ENCODE peak calls at places on chromosomes 16 and 17, in ten cellular contexts. G is right atrium auricular region; F is AG04450; K is heart right ventricle; L is right cardiac atrium; C is heart left ventricle; A is CD8-positive, alpha-beta memory T cell; O is fibroblast of lung; Z is esophagus muscularis mucosa; Q is SK-N-SH. Y is an unnamed sample.

GRCh38 chr16:4796982-4797804 is 2.0 kb downstream of the SMIM22 start:
- DNase-seq in G (no peak), F (no peak), K (no peak), L (no peak), C (no peak), A (no peak), O (no peak), Z (no peak), Q (no peak), Y (no peak)

GRCh38 chr16:48384982-48385271 is 286 bp downstream of the SIAH1 start:
- DNase-seq in G (no peak), F (no peak), K (no peak), L (peak), C (peak), A (no peak), O (no peak), Z (no peak), Q (no peak), Y (no peak)

GRCh38 chr16:14249291-14250032 is 178.3 kb downstream of the MRTFB start:
- DNase-seq in G (peak), F (no peak), K (no peak), L (no peak), C (no peak), A (peak), O (peak), Z (peak), Q (peak), Y (no peak)

GRCh38 chr17:58632324-58633314 is 59.2 kb downstream of the TEX14 start:
- DNase-seq in G (no peak), F (no peak), K (no peak), L (no peak), C (no peak), A (no peak), O (no peak), Z (no peak), Q (no peak), Y (no peak)

GRCh38 chr16:66983033-66983432 is 5.4 kb upstream of the CES4A start:
- DNase-seq in G (no peak), F (no peak), K (no peak), L (no peak), C (no peak), A (no peak), O (no peak), Z (no peak), Q (no peak), Y (no peak)

GRCh38 chr17:55273579-55274370 is 9.0 kb downstream of the HLF start:
- DNase-seq in G (no peak), F (no peak), K (peak), L (peak), C (peak), A (no peak), O (no peak), Z (no peak), Q (peak), Y (peak)

GRCh38 chr16:48462146-48462740 is 77.0 kb upstream of the SIAH1 start:
- DNase-seq in G (no peak), F (no peak), K (no peak), L (no peak), C (no peak), A (no peak), O (no peak), Z (no peak), Q (no peak), Y (peak)

GRCh38 chr17:67633751-67634191 is 84.0 kb upstream of the NOL11 start:
- DNase-seq in G (no peak), F (no peak), K (peak), L (peak), C (peak), A (no peak), O (peak), Z (no peak), Q (no peak), Y (no peak)

GRCh38 chr16:48381201-48381600 is 4.0 kb downstream of the SIAH1 start:
- DNase-seq in G (no peak), F (no peak), K (no peak), L (no peak), C (no peak), A (no peak), O (peak), Z (no peak), Q (no peak), Y (no peak)

GRCh38 chr16:28876016-28876659 is 2.1 kb upstream of the ATP2A1 start:
- DNase-seq in G (no peak), F (no peak), K (no peak), L (peak), C (no peak), A (no peak), O (no peak), Z (no peak), Q (no peak), Y (no peak)

GRCh38 chr17:81926451-81927144 is 937 bp downstream of the MAFG start:
- DNase-seq in G (peak), F (peak), K (peak), L (peak), C (peak), A (peak), O (peak), Z (peak), Q (peak), Y (no peak)

GRCh38 chr17:43983515-43984411 is 20.7 kb upstream of the NAGS start:
- DNase-seq in G (no peak), F (no peak), K (peak), L (peak), C (peak), A (no peak), O (no peak), Z (peak), Q (peak), Y (no peak)

GRCh38 chr17:64150237-64151015 is 20.5 kb upstream of the ERN1 start:
- DNase-seq in G (peak), F (no peak), K (no peak), L (peak), C (no peak), A (no peak), O (peak), Z (no peak), Q (no peak), Y (no peak)

GRCh38 chr16:19517424-19518089 is 4.3 kb downstream of the GDE1 start:
- DNase-seq in G (no peak), F (no peak), K (no peak), L (no peak), C (no peak), A (no peak), O (peak), Z (no peak), Q (no peak), Y (peak)

GRCh38 chr16:88649195-88649923 is 1.5 kb downstream of the CYBA start:
- DNase-seq in G (no peak), F (no peak), K (no peak), L (peak), C (peak), A (no peak), O (no peak), Z (no peak), Q (no peak), Y (no peak)

GRCh38 chr16:86786338-86786737 is 208.0 kb downstream of the FOXL1 start:
- DNase-seq in G (no peak), F (no peak), K (no peak), L (no peak), C (no peak), A (no peak), O (no peak), Z (no peak), Q (no peak), Y (no peak)

GRCh38 chr16:27698746-27699145 is 148.8 kb downstream of the KATNIP start:
- DNase-seq in G (no peak), F (no peak), K (no peak), L (no peak), C (no peak), A (no peak), O (no peak), Z (no peak), Q (no peak), Y (no peak)

GRCh38 chr16:70646260-70647241 is at the start of gene IL34:
- DNase-seq in G (no peak), F (no peak), K (no peak), L (peak), C (no peak), A (no peak), O (no peak), Z (no peak), Q (peak), Y (no peak)

GRCh38 chr17:61362396-61362795 is 37.2 kb upstream of the TBX2 start:
- DNase-seq in G (no peak), F (no peak), K (no peak), L (no peak), C (no peak), A (no peak), O (no peak), Z (no peak), Q (no peak), Y (no peak)

GRCh38 chr16:1745181-1745899 is 26.0 kb downstream of the NME3 start:
- DNase-seq in G (no peak), F (peak), K (no peak), L (no peak), C (no peak), A (no peak), O (no peak), Z (no peak), Q (no peak), Y (no peak)

GRCh38 chr16:81511371-81511770 is 66.8 kb downstream of the CMIP start:
- DNase-seq in G (no peak), F (peak), K (no peak), L (no peak), C (no peak), A (no peak), O (peak), Z (no peak), Q (no peak), Y (no peak)

GRCh38 chr17:13581925-13582324 is 19.8 kb downstream of the HS3ST3A1 start:
- DNase-seq in G (no peak), F (no peak), K (no peak), L (no peak), C (no peak), A (no peak), O (peak), Z (no peak), Q (no peak), Y (no peak)
- H3K27ac ChIP-seq in G (no peak), F (no peak), K (no peak), L (no peak), C (no peak), A (no peak), O (peak), Z (no peak), Q (peak), Y (no peak)

GRCh38 chr16:72891291-72892227 is 156.4 kb downstream of the ZFHX3 start:
- DNase-seq in G (no peak), F (no peak), K (no peak), L (no peak), C (no peak), A (no peak), O (no peak), Z (no peak), Q (no peak), Y (no peak)
- H3K27ac ChIP-seq in G (no peak), F (no peak), K (no peak), L (no peak), C (no peak), A (no peak), O (no peak), Z (no peak), Q (no peak), Y (no peak)

GRCh38 chr16:71748226-71748625 is 23.7 kb upstream of the PHLPP2 start:
- DNase-seq in G (no peak), F (no peak), K (no peak), L (no peak), C (no peak), A (no peak), O (no peak), Z (no peak), Q (no peak), Y (no peak)
- H3K27ac ChIP-seq in G (no peak), F (no peak), K (no peak), L (no peak), C (no peak), A (no peak), O (no peak), Z (no peak), Q (no peak), Y (no peak)

GRCh38 chr17:16584273-16584995 is 15.4 kb upstream of the ZNF287 start:
- DNase-seq in G (peak), F (peak), K (peak), L (peak), C (peak), A (peak), O (peak), Z (peak), Q (peak), Y (peak)
- H3K27ac ChIP-seq in G (peak), F (no peak), K (peak), L (no peak), C (peak), A (no peak), O (no peak), Z (peak), Q (no peak), Y (no peak)

DNA sequence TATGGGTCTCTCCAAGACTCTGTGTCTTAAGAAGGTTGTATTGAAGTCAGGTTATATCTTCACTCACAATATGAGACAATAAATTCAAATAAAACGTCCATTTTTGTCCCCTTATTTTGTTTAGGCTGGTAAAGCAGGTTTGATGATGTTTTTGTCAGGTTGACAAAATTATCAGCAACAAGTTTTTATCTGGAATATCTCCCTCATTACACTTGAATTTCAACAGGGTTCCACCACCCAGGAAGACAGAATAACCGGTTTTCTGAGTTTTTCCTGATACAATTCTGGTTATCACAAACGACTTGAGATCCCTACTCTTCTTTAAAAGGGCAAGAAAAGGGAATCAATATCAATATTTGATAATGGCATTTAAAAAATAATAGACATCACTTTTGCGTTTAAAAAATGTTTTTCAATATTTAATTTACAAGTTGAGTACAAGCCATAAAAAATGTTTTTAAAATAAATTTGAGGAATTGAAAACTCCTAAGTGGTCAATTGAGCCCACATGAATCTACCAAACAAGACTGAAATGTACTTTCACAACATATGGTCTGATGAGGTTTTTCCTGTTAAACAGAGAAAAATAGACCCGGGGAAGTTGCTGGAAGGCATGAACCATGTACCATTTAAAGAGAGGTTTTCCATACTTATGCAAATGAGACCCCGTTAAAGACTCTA is 1.4 kb upstream of the ATP6V0A1 start:
- DNase-seq in G (no peak), F (no peak), K (no peak), L (no peak), C (no peak), A (no peak), O (no peak), Z (no peak), Q (no peak), Y (no peak)
- H3K27ac ChIP-seq in G (peak), F (no peak), K (peak), L (no peak), C (peak), A (peak), O (no peak), Z (peak), Q (peak), Y (peak)

GRCh38 chr17:12554251-12554650 is 111.4 kb upstream of the MYOCD start:
- DNase-seq in G (no peak), F (no peak), K (no peak), L (no peak), C (no peak), A (no peak), O (no peak), Z (no peak), Q (no peak), Y (no peak)

GRCh38 chr17:12548558-12548957 is 117.1 kb upstream of the MYOCD start:
- DNase-seq in G (no peak), F (no peak), K (no peak), L (no peak), C (no peak), A (no peak), O (no peak), Z (no peak), Q (no peak), Y (no peak)

GRCh38 chr17:12547829-12548228 is 117.9 kb upstream of the MYOCD start:
- DNase-seq in G (no peak), F (no peak), K (no peak), L (no peak), C (no peak), A (no peak), O (no peak), Z (no peak), Q (no peak), Y (no peak)

GRCh38 chr17:12549499-12549901 is 116.2 kb upstream of the MYOCD start:
- DNase-seq in G (no peak), F (no peak), K (no peak), L (no peak), C (no peak), A (no peak), O (no peak), Z (no peak), Q (no peak), Y (no peak)

GRCh38 chr17:12553625-12554024 is 112.1 kb upstream of the MYOCD start:
- DNase-seq in G (no peak), F (no peak), K (no peak), L (no peak), C (no peak), A (no peak), O (no peak), Z (no peak), Q (no peak), Y (no peak)
- H3K27ac ChIP-seq in G (peak), F (no peak), K (no peak), L (no peak), C (no peak), A (no peak), O (no peak), Z (no peak), Q (no peak), Y (no peak)

GRCh38 chr17:7038025-7038862 is 2.4 kb downstream of the SLC16A13 start:
- DNase-seq in G (no peak), F (no peak), K (no peak), L (no peak), C (no peak), A (no peak), O (no peak), Z (no peak), Q (peak), Y (no peak)
- H3K27ac ChIP-seq in G (no peak), F (no peak), K (no peak), L (no peak), C (no peak), A (no peak), O (no peak), Z (no peak), Q (no peak), Y (no peak)

GRCh38 chr17:40469805-40470675 is 26.8 kb downstream of the IGFBP4 start:
- DNase-seq in G (no peak), F (no peak), K (no peak), L (peak), C (no peak), A (no peak), O (no peak), Z (no peak), Q (no peak), Y (no peak)
- H3K27ac ChIP-seq in G (no peak), F (no peak), K (no peak), L (no peak), C (no peak), A (no peak), O (no peak), Z (no peak), Q (peak), Y (peak)

GRCh38 chr17:50534222-50534978 is 1.9 kb downstream of the EPN3 start:
- DNase-seq in G (no peak), F (no peak), K (no peak), L (no peak), C (no peak), A (no peak), O (no peak), Z (no peak), Q (peak), Y (no peak)
- H3K27ac ChIP-seq in G (peak), F (no peak), K (peak), L (peak), C (peak), A (no peak), O (no peak), Z (no peak), Q (no peak), Y (peak)

GRCh38 chr16:85674828-85675227 is 13.9 kb downstream of the GINS2 start:
- DNase-seq in G (no peak), F (no peak), K (no peak), L (no peak), C (no peak), A (no peak), O (no peak), Z (no peak), Q (no peak), Y (no peak)
- H3K27ac ChIP-seq in G (peak), F (no peak), K (peak), L (no peak), C (peak), A (no peak), O (no peak), Z (no peak), Q (no peak), Y (no peak)

Y was measured in epithelial cell of prostate.